ENCODE peak calls at places on chromosomes 4 and X, in six cellular contexts. U is iris pigment epithelial cell, J is left ventricle myocardium inferior, P is brain microvascular endothelial cell, C is cardiac muscle cell, X is Peyer's patch. O is an unnamed sample.
A peak's percentile ranks its signal among the peaks of the same experiment; 100 is the strongest.

GRCh38 chr4:7909463-7909862 is 30.2 kb downstream of the AFAP1 start:
- DNase-seq in C (no peak), X (no peak), P (no peak), U (peak; percentile 51), J (no peak), O (no peak)

GRCh38 chr4:124745988-124746801 is 33.7 kb upstream of the ANKRD50 start:
- DNase-seq in C (peak; percentile 70), J (no peak), U (no peak), P (peak; percentile 18), X (no peak), O (no peak)

GRCh38 chr4:127479031-127479622 is 153.6 kb upstream of the INTU start:
- DNase-seq in J (no peak), U (peak; percentile 37), X (no peak), P (peak; percentile 6), C (peak; percentile 57), O (peak; percentile 11)

GRCh38 chr4:168474660-168475320 is 5.5 kb downstream of the DDX60L start:
- DNase-seq in J (no peak), P (no peak), C (no peak), X (no peak), U (no peak), O (no peak)

GRCh38 chr4:123777297-123777859 is 380.8 kb downstream of the SPRY1 start:
- DNase-seq in X (no peak), P (no peak), U (peak; percentile 42), C (peak; percentile 63), J (peak; percentile 22), O (no peak)

GRCh38 chr4:85747871-85748491 is 273.0 kb downstream of the ARHGAP24 start:
- DNase-seq in P (peak; percentile 77), J (no peak), C (peak; percentile 92), X (no peak), U (peak; percentile 88), O (peak; percentile 63)

GRCh38 chrX:130109429-130110378 is 593 bp downstream of the ELF4 start:
- DNase-seq in X (no peak), U (no peak), P (no peak), J (no peak), C (no peak), O (no peak)

GRCh38 chr4:169658196-169658595 is 37.8 kb downstream of the CLCN3 start:
- DNase-seq in U (no peak), C (no peak), P (no peak), J (no peak), X (no peak), O (no peak)

GRCh38 chrX:154436597-154437397 is at the start of gene GDI1:
- DNase-seq in P (no peak), J (peak; percentile 65), X (peak; percentile 67), U (peak; percentile 38), C (peak; percentile 64), O (no peak)

GRCh38 chr4:3442959-3443749 is 1.4 kb downstream of the HGFAC start:
- DNase-seq in U (peak; percentile 14), P (no peak), X (peak; percentile 71), J (no peak), C (peak; percentile 38), O (no peak)